ENCODE peak calls at places on chromosome 5, in four cellular contexts. One of them, this sample, is unnamed. For H3K36me3, the result is how much of the 10 kb centered on the place peaks cover.

GRCh38 chr5:133387091-133387490 is 225.2 kb downstream of the FSTL4 start:
- DNase-seq in MM.1S: no peak
- DNase-seq in lung: no peak
- DNase-seq in IMR-90: no peak
- DNase-seq in this sample: no peak

GRCh38 chr5:115262405-115263247 is at the start of gene PGGT1B:
- DNase-seq in lung: peak
- DNase-seq in MM.1S: peak
- DNase-seq in IMR-90: peak
- DNase-seq in this sample: peak

GRCh38 chr5:38208782-38209378 is 49.5 kb upstream of the EGFLAM start:
- DNase-seq in lung: no peak
- DNase-seq in MM.1S: peak
- DNase-seq in IMR-90: peak
- DNase-seq in this sample: no peak

GRCh38 chr5:31470608-31471007 is 61.3 kb downstream of the DROSHA start:
- DNase-seq in lung: peak
- DNase-seq in IMR-90: peak
- DNase-seq in MM.1S: no peak
- DNase-seq in this sample: no peak

GRCh38 chr5:149387081-149387611 is 8.1 kb upstream of the IL17B start:
- DNase-seq in IMR-90: peak
- DNase-seq in lung: no peak
- DNase-seq in MM.1S: no peak
- DNase-seq in this sample: no peak

GRCh38 chr5:39115644-39116346 is 41.6 kb upstream of the RICTOR start:
- DNase-seq in lung: no peak
- DNase-seq in MM.1S: no peak
- DNase-seq in IMR-90: no peak
- DNase-seq in this sample: no peak

GRCh38 chr5:180433029-180433416 is 61.2 kb upstream of the CNOT6 start:
- DNase-seq in lung: no peak
- DNase-seq in IMR-90: no peak
- DNase-seq in MM.1S: no peak
- DNase-seq in this sample: no peak

GRCh38 chr5:126867237-126867636 is 90.3 kb downstream of the LMNB1 start:
- DNase-seq in MM.1S: no peak
- DNase-seq in IMR-90: no peak
- DNase-seq in lung: no peak
- DNase-seq in this sample: no peak

GRCh38 chr5:132822650-132823480 is 7.6 kb downstream of the SHROOM1 start:
- DNase-seq in MM.1S: no peak
- DNase-seq in lung: no peak
- DNase-seq in IMR-90: no peak
- DNase-seq in this sample: no peak

GRCh38 chr5:96344678-96345612 is 88.1 kb downstream of the PCSK1 start:
- DNase-seq in lung: no peak
- DNase-seq in MM.1S: peak
- DNase-seq in IMR-90: peak
- DNase-seq in this sample: no peak

GRCh38 chr5:108093186-108093585 is 288.7 kb downstream of the FBXL17 start:
- DNase-seq in MM.1S: no peak
- DNase-seq in lung: no peak
- DNase-seq in IMR-90: peak
- DNase-seq in this sample: no peak

GRCh38 chr5:10904862-10905432 is 143.9 kb upstream of the DAP start:
- DNase-seq in MM.1S: no peak
- DNase-seq in lung: no peak
- DNase-seq in IMR-90: no peak
- DNase-seq in this sample: no peak

GRCh38 chr5:81829242-81829641 is 78.3 kb upstream of the SSBP2 start:
- DNase-seq in MM.1S: no peak
- DNase-seq in IMR-90: peak
- DNase-seq in lung: no peak
- DNase-seq in this sample: no peak

GRCh38 chr5:81830602-81831001 is 79.7 kb upstream of the SSBP2 start:
- DNase-seq in IMR-90: no peak
- DNase-seq in lung: no peak
- DNase-seq in MM.1S: no peak
- DNase-seq in this sample: no peak

GRCh38 chr5:81827522-81827921 is 76.6 kb upstream of the SSBP2 start:
- DNase-seq in IMR-90: no peak
- DNase-seq in MM.1S: no peak
- DNase-seq in lung: no peak
- DNase-seq in this sample: no peak

GRCh38 chr5:81825237-81825636 is 74.3 kb upstream of the SSBP2 start:
- DNase-seq in MM.1S: no peak
- DNase-seq in IMR-90: peak
- DNase-seq in lung: peak
- DNase-seq in this sample: no peak

GRCh38 chr5:81826128-81826527 is 75.2 kb upstream of the SSBP2 start:
- DNase-seq in IMR-90: peak
- DNase-seq in MM.1S: no peak
- DNase-seq in lung: no peak
- DNase-seq in this sample: no peak
- TF ChIP-seq CTCF in IMR-90: no peak
- TF ChIP-seq CTCF in MM.1S: no peak
- TF ChIP-seq CTCF in lung: no peak
- TF ChIP-seq CTCF in this sample: no peak

GRCh38 chr5:23996525-23996924 is 489.1 kb downstream of the PRDM9 start:
- DNase-seq in IMR-90: no peak
- DNase-seq in MM.1S: no peak
- DNase-seq in lung: no peak
- DNase-seq in this sample: no peak

GRCh38 chr5:23991406-23991805 is 484.0 kb downstream of the PRDM9 start:
- DNase-seq in MM.1S: peak
- DNase-seq in IMR-90: no peak
- DNase-seq in lung: no peak
- DNase-seq in this sample: no peak

GRCh38 chr5:23994581-23995370 is 487.4 kb downstream of the PRDM9 start:
- DNase-seq in IMR-90: no peak
- DNase-seq in lung: no peak
- DNase-seq in MM.1S: no peak
- DNase-seq in this sample: no peak
- H3K36me3 ChIP-seq in IMR-90: under half
- H3K36me3 ChIP-seq in lung: under half
- H3K36me3 ChIP-seq in MM.1S: under half
- H3K36me3 ChIP-seq in this sample: under half

DNA sequence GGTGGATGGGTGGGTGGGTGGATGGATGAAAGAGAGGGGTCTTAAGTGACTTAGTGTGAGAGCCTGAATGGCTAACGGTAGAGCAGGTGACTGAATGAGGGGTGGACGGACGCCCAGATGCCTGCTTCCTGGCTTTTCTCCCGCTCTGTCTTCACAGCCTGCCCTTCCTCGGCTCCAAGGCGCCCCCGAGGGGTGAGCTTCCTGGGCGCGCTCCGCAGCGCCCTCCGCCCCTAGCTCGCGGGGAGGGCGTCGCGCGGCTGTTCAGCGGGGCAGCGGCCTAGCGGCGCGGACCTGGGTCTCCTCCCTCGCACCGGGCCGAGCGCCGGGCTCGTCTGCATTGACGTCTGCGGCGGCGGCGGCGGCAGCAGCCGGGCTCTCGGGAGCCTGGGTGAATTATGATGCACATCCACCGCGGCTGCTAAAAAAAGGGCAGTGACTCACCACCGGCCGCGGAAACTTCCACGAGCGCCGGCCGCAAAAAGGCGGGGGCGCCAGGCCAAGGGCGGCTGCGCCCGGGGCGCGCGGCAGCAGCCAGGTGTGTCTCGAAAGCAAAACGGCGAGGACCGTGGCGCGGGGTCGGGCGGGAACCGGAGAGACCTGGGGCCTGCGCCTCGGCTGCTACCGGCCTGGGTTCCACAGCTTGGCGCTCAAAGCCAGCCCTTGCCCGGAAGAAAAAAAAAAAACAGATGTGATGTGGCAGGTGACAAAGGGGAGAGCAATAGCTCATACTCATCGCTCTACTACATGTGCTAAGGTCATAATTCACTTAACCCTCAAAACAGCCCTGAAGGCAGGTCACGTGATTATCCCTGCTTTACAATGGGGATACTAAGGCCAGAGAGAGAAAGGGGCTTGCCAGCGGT is 143.0 kb upstream of the ADRA1B start:
- DNase-seq in IMR-90: peak
- DNase-seq in MM.1S: peak
- DNase-seq in lung: peak
- DNase-seq in this sample: peak
- H3K4me3 ChIP-seq in IMR-90: peak
- H3K4me3 ChIP-seq in MM.1S: peak
- H3K4me3 ChIP-seq in lung: no peak
- H3K4me3 ChIP-seq in this sample: no peak

DNA sequence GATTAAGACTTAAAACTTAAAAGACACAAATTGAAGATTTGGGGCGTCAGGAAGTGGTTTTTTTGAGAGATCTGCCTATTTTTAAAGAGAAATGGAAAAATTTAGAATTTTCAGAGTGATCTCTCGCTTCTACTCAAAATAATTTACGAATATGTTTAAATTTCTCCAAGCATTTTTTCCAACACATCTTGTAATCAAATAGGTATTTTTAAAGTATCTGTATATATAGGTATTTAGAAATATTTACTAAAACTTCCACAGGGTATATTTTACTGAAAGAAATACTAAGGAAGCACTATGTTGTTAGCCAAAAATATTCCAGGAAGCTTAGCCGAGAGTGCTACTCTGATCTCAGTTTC is 9.8 kb upstream of the PCDHB1 start:
- DNase-seq in MM.1S: no peak
- DNase-seq in lung: no peak
- DNase-seq in IMR-90: no peak
- DNase-seq in this sample: no peak
- TF ChIP-seq CTCF in MM.1S: no peak
- TF ChIP-seq CTCF in lung: no peak
- TF ChIP-seq CTCF in IMR-90: no peak
- TF ChIP-seq CTCF in this sample: no peak

DNA sequence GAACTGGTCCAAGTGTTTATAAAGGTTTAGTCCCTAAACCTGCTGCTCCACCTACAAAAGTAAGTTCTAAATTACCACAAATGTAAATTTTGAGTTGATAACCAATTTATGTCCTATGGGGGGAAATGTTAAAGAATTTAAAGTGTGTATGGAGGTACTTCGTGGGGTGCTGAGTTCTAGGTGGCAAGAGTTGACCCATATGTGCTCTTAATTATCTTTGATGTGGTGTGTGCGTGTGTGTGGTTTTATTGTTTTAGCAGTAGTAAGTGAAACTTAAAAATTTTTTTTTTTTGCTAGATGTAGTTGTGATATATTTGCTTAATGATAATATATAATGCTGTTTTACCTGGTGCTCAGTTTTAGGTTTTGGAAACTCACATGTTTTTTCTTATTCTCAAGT is 72.6 kb downstream of the GPBP1 start:
- DNase-seq in IMR-90: no peak
- DNase-seq in lung: no peak
- DNase-seq in MM.1S: no peak
- DNase-seq in this sample: no peak
- H3K36me3 ChIP-seq in IMR-90: under half
- H3K36me3 ChIP-seq in lung: under half
- H3K36me3 ChIP-seq in MM.1S: under half
- H3K36me3 ChIP-seq in this sample: under half

GRCh38 chr5:3598236-3598635 is 2.6 kb downstream of the IRX1 start:
- DNase-seq in IMR-90: no peak
- DNase-seq in MM.1S: no peak
- DNase-seq in lung: no peak
- DNase-seq in this sample: no peak
- H3K4me3 ChIP-seq in IMR-90: no peak
- H3K4me3 ChIP-seq in MM.1S: no peak
- H3K4me3 ChIP-seq in lung: no peak
- H3K4me3 ChIP-seq in this sample: no peak

GRCh38 chr5:142262683-142263082 is 62.1 kb downstream of the SPRY4 start:
- DNase-seq in MM.1S: no peak
- DNase-seq in IMR-90: no peak
- DNase-seq in lung: no peak
- DNase-seq in this sample: no peak
- TF ChIP-seq CTCF in MM.1S: no peak
- TF ChIP-seq CTCF in IMR-90: no peak
- TF ChIP-seq CTCF in lung: no peak
- TF ChIP-seq CTCF in this sample: no peak

DNA sequence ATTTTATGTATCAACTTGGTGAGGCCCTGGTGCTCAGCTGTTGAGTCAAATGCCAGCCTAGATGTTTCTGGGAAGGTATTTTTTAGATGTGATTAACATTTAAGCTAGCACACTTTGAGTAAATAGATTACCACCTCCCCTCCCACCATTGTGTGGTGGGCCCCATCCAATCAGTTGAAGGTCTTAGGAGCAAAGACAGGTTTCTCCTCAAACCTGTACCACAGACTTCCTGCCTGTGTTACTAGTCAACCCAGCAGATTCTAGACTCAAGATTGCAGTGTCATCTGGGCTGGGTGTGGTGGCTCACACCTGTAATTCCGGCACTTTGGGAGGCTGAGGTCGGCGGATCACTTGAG is 33.8 kb downstream of the MRPL36 start:
- DNase-seq in lung: no peak
- DNase-seq in MM.1S: no peak
- DNase-seq in IMR-90: no peak
- DNase-seq in this sample: no peak
- H3K36me3 ChIP-seq in lung: under half
- H3K36me3 ChIP-seq in MM.1S: under half
- H3K36me3 ChIP-seq in IMR-90: under half
- H3K36me3 ChIP-seq in this sample: under half

GRCh38 chr5:171390883-171391677 is 3.4 kb downstream of the NPM1 start:
- DNase-seq in MM.1S: no peak
- DNase-seq in lung: no peak
- DNase-seq in IMR-90: no peak
- DNase-seq in this sample: peak
- H3K4me3 ChIP-seq in MM.1S: peak
- H3K4me3 ChIP-seq in lung: no peak
- H3K4me3 ChIP-seq in IMR-90: no peak
- H3K4me3 ChIP-seq in this sample: no peak

This sample was measured in CD8-positive, alpha-beta T cell.